ENCODE peak calls at places on chromosomes 12 and 14, in six cellular contexts. One of them, this sample, is unnamed.

GRCh38 chr12:57899010-57899662 is 42.2 kb upstream of the ATP23 start:
- DNase-seq in K562: no peak
- DNase-seq in transverse colon: peak
- DNase-seq in suprapubic skin: no peak
- DNase-seq in sigmoid colon: peak
- DNase-seq in upper lobe of left lung: no peak
- DNase-seq in this sample: no peak

GRCh38 chr12:95607642-95608041 is 56.4 kb upstream of the USP44 start:
- DNase-seq in suprapubic skin: no peak
- DNase-seq in K562: no peak
- DNase-seq in transverse colon: no peak
- DNase-seq in sigmoid colon: no peak
- DNase-seq in upper lobe of left lung: no peak
- DNase-seq in this sample: peak

GRCh38 chr12:52171950-52172512 is 19.8 kb downstream of the KRT80 start:
- DNase-seq in upper lobe of left lung: no peak
- DNase-seq in transverse colon: peak
- DNase-seq in suprapubic skin: no peak
- DNase-seq in K562: peak
- DNase-seq in sigmoid colon: no peak
- DNase-seq in this sample: no peak

GRCh38 chr12:85029456-85029855 is 6.6 kb downstream of the TSPAN19 start:
- DNase-seq in sigmoid colon: no peak
- DNase-seq in upper lobe of left lung: no peak
- DNase-seq in K562: peak
- DNase-seq in suprapubic skin: no peak
- DNase-seq in transverse colon: no peak
- DNase-seq in this sample: no peak

GRCh38 chr12:116266220-116266619 is 11.3 kb downstream of the MED13L start:
- DNase-seq in K562: no peak
- DNase-seq in sigmoid colon: no peak
- DNase-seq in suprapubic skin: no peak
- DNase-seq in transverse colon: no peak
- DNase-seq in upper lobe of left lung: no peak
- DNase-seq in this sample: no peak

GRCh38 chr12:133129368-133130037 is 571 bp downstream of the ZNF891 start:
- DNase-seq in transverse colon: no peak
- DNase-seq in K562: no peak
- DNase-seq in suprapubic skin: no peak
- DNase-seq in upper lobe of left lung: peak
- DNase-seq in sigmoid colon: no peak
- DNase-seq in this sample: no peak

GRCh38 chr14:101761881-101762529 is 496 bp downstream of the PPP2R5C start:
- DNase-seq in upper lobe of left lung: no peak
- DNase-seq in suprapubic skin: no peak
- DNase-seq in sigmoid colon: peak
- DNase-seq in K562: no peak
- DNase-seq in transverse colon: peak
- DNase-seq in this sample: peak

GRCh38 chr12:110971189-110971920 is 51.0 kb upstream of the MYL2 start:
- DNase-seq in K562: no peak
- DNase-seq in upper lobe of left lung: no peak
- DNase-seq in sigmoid colon: no peak
- DNase-seq in suprapubic skin: no peak
- DNase-seq in transverse colon: no peak
- DNase-seq in this sample: no peak

GRCh38 chr14:29925736-29926135 is 1.9 kb downstream of the PRKD1 start:
- DNase-seq in upper lobe of left lung: no peak
- DNase-seq in K562: no peak
- DNase-seq in suprapubic skin: no peak
- DNase-seq in sigmoid colon: no peak
- DNase-seq in transverse colon: no peak
- DNase-seq in this sample: no peak

GRCh38 chr12:47946413-47947107 is 16.8 kb upstream of the TMEM106C start:
- DNase-seq in suprapubic skin: no peak
- DNase-seq in transverse colon: no peak
- DNase-seq in upper lobe of left lung: peak
- DNase-seq in sigmoid colon: peak
- DNase-seq in K562: no peak
- DNase-seq in this sample: no peak

GRCh38 chr12:30796508-30796780 is 41.7 kb upstream of the CAPRIN2 start:
- DNase-seq in sigmoid colon: peak
- DNase-seq in upper lobe of left lung: no peak
- DNase-seq in suprapubic skin: no peak
- DNase-seq in transverse colon: peak
- DNase-seq in K562: no peak
- DNase-seq in this sample: no peak

GRCh38 chr14:96260341-96260821 is 4.4 kb downstream of the BDKRB1 start:
- DNase-seq in suprapubic skin: no peak
- DNase-seq in K562: no peak
- DNase-seq in sigmoid colon: peak
- DNase-seq in transverse colon: no peak
- DNase-seq in upper lobe of left lung: no peak
- DNase-seq in this sample: no peak

GRCh38 chr14:64110832-64111231 is 183.3 kb downstream of the ESR2 start:
- DNase-seq in sigmoid colon: no peak
- DNase-seq in transverse colon: no peak
- DNase-seq in K562: no peak
- DNase-seq in upper lobe of left lung: no peak
- DNase-seq in suprapubic skin: no peak
- DNase-seq in this sample: no peak

GRCh38 chr12:106625976-106626375 is 43.2 kb downstream of the RFX4 start:
- DNase-seq in K562: no peak
- DNase-seq in suprapubic skin: no peak
- DNase-seq in sigmoid colon: no peak
- DNase-seq in upper lobe of left lung: no peak
- DNase-seq in transverse colon: no peak
- DNase-seq in this sample: no peak

GRCh38 chr12:87782838-87783237 is 246.4 kb downstream of the C12orf50 start:
- DNase-seq in suprapubic skin: no peak
- DNase-seq in transverse colon: no peak
- DNase-seq in upper lobe of left lung: no peak
- DNase-seq in sigmoid colon: no peak
- DNase-seq in K562: no peak
- DNase-seq in this sample: no peak

GRCh38 chr12:124655317-124656213 is 88.2 kb upstream of the NCOR2 start:
- DNase-seq in upper lobe of left lung: peak
- DNase-seq in sigmoid colon: peak
- DNase-seq in suprapubic skin: no peak
- DNase-seq in transverse colon: peak
- DNase-seq in K562: no peak
- DNase-seq in this sample: peak

GRCh38 chr14:105281354-105282097 is 19.3 kb downstream of the BRF1 start:
- DNase-seq in sigmoid colon: no peak
- DNase-seq in upper lobe of left lung: peak
- DNase-seq in transverse colon: no peak
- DNase-seq in K562: peak
- DNase-seq in suprapubic skin: no peak
- DNase-seq in this sample: no peak

GRCh38 chr12:26721800-26722199 is 111.2 kb downstream of the ITPR2 start:
- DNase-seq in sigmoid colon: no peak
- DNase-seq in transverse colon: no peak
- DNase-seq in upper lobe of left lung: no peak
- DNase-seq in suprapubic skin: no peak
- DNase-seq in K562: peak
- DNase-seq in this sample: no peak

GRCh38 chr12:12890492-12890814 is 909 bp upstream of the GPRC5A start:
- DNase-seq in sigmoid colon: no peak
- DNase-seq in transverse colon: no peak
- DNase-seq in suprapubic skin: no peak
- DNase-seq in upper lobe of left lung: no peak
- DNase-seq in K562: no peak
- DNase-seq in this sample: no peak

GRCh38 chr12:50190859-50191258 is 23.7 kb upstream of the CERS5 start:
- DNase-seq in sigmoid colon: no peak
- DNase-seq in upper lobe of left lung: no peak
- DNase-seq in suprapubic skin: no peak
- DNase-seq in transverse colon: no peak
- DNase-seq in K562: no peak
- DNase-seq in this sample: no peak

GRCh38 chr14:86955955-86956354 is 1037.0 kb downstream of the GALC start:
- DNase-seq in sigmoid colon: no peak
- DNase-seq in transverse colon: no peak
- DNase-seq in K562: no peak
- DNase-seq in upper lobe of left lung: no peak
- DNase-seq in suprapubic skin: no peak
- DNase-seq in this sample: no peak

GRCh38 chr14:72177246-72177645 is 245.0 kb downstream of the RGS6 start:
- DNase-seq in sigmoid colon: no peak
- DNase-seq in upper lobe of left lung: no peak
- DNase-seq in suprapubic skin: no peak
- DNase-seq in K562: no peak
- DNase-seq in transverse colon: no peak
- DNase-seq in this sample: no peak

GRCh38 chr14:58772061-58772604 is 134.4 kb downstream of the DACT1 start:
- DNase-seq in upper lobe of left lung: no peak
- DNase-seq in K562: no peak
- DNase-seq in sigmoid colon: no peak
- DNase-seq in transverse colon: no peak
- DNase-seq in suprapubic skin: no peak
- DNase-seq in this sample: no peak

GRCh38 chr12:113348849-113349536 is 9.4 kb upstream of the PLBD2 start:
- DNase-seq in transverse colon: no peak
- DNase-seq in suprapubic skin: no peak
- DNase-seq in sigmoid colon: no peak
- DNase-seq in K562: no peak
- DNase-seq in upper lobe of left lung: no peak
- DNase-seq in this sample: no peak

GRCh38 chr14:85471744-85472143 is 58.2 kb upstream of the FLRT2 start:
- DNase-seq in transverse colon: no peak
- DNase-seq in suprapubic skin: no peak
- DNase-seq in K562: no peak
- DNase-seq in sigmoid colon: no peak
- DNase-seq in upper lobe of left lung: no peak
- DNase-seq in this sample: no peak

GRCh38 chr14:59037086-59037485 is 151.4 kb upstream of the DAAM1 start:
- DNase-seq in upper lobe of left lung: no peak
- DNase-seq in K562: no peak
- DNase-seq in sigmoid colon: no peak
- DNase-seq in transverse colon: no peak
- DNase-seq in suprapubic skin: no peak
- DNase-seq in this sample: no peak

GRCh38 chr12:92496790-92497189 is 206.0 kb upstream of the PLEKHG7 start:
- DNase-seq in upper lobe of left lung: no peak
- DNase-seq in K562: no peak
- DNase-seq in sigmoid colon: no peak
- DNase-seq in transverse colon: no peak
- DNase-seq in suprapubic skin: no peak
- DNase-seq in this sample: no peak

GRCh38 chr12:92493816-92494215 is 209.0 kb upstream of the PLEKHG7 start:
- DNase-seq in transverse colon: no peak
- DNase-seq in K562: no peak
- DNase-seq in sigmoid colon: no peak
- DNase-seq in upper lobe of left lung: no peak
- DNase-seq in suprapubic skin: no peak
- DNase-seq in this sample: no peak

GRCh38 chr12:92492291-92492690 is 210.5 kb upstream of the PLEKHG7 start:
- DNase-seq in sigmoid colon: no peak
- DNase-seq in upper lobe of left lung: no peak
- DNase-seq in suprapubic skin: no peak
- DNase-seq in K562: no peak
- DNase-seq in transverse colon: no peak
- DNase-seq in this sample: no peak

GRCh38 chr12:92495108-92495507 is 207.7 kb upstream of the PLEKHG7 start:
- DNase-seq in upper lobe of left lung: no peak
- DNase-seq in transverse colon: no peak
- DNase-seq in suprapubic skin: no peak
- DNase-seq in sigmoid colon: no peak
- DNase-seq in K562: no peak
- DNase-seq in this sample: no peak
- TF ChIP-seq EP300 in upper lobe of left lung: no peak
- TF ChIP-seq EP300 in transverse colon: no peak
- TF ChIP-seq EP300 in suprapubic skin: no peak
- TF ChIP-seq EP300 in sigmoid colon: no peak
- TF ChIP-seq EP300 in K562: no peak
- TF ChIP-seq EP300 in this sample: no peak

DNA sequence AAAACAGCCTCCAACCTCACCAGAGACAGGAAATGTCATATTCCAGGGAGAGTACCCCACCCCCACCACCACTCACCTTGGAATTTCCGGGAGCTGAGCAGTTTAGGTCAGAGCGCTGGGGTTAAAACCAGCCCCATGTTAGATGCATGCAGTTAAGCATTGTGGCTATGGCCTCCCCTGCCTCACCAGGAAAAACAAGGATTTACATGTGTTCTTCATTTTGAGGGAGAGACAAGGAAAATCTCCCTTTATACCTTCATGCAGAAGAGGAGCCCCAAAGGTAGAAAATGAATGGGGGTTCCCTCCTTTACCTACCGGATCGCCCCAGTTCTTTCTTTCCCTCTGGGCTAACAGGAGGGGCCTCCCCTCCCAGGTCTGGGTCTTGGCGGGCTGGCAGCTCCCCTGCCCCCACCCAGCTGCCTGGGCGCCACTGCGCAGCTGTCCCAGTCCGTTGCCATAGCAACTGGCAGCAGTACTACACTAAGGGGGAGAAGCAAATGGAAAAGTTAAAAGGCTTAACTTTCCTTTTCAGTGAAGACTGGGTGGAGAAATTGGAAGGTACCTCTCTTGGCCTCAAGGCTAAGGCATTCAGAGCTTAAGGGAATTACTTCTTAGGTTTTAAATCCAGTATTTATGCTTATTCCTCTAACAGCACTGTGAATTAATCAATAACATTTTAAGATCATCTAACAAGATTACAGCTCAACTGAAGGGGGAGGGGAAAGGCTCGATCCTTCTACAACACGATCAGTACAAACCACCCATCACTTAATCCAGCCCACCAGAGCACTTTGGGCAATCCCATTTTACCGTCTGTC is 20.5 kb downstream of the CBX5 start:
- DNase-seq in suprapubic skin: no peak
- DNase-seq in sigmoid colon: peak
- DNase-seq in upper lobe of left lung: peak
- DNase-seq in K562: peak
- DNase-seq in transverse colon: peak
- DNase-seq in this sample: no peak
- TF ChIP-seq POLR2AphosphoS5 in suprapubic skin: no peak
- TF ChIP-seq POLR2AphosphoS5 in sigmoid colon: peak
- TF ChIP-seq POLR2AphosphoS5 in upper lobe of left lung: no peak
- TF ChIP-seq POLR2AphosphoS5 in K562: no peak
- TF ChIP-seq POLR2AphosphoS5 in transverse colon: no peak
- TF ChIP-seq POLR2AphosphoS5 in this sample: peak

DNA sequence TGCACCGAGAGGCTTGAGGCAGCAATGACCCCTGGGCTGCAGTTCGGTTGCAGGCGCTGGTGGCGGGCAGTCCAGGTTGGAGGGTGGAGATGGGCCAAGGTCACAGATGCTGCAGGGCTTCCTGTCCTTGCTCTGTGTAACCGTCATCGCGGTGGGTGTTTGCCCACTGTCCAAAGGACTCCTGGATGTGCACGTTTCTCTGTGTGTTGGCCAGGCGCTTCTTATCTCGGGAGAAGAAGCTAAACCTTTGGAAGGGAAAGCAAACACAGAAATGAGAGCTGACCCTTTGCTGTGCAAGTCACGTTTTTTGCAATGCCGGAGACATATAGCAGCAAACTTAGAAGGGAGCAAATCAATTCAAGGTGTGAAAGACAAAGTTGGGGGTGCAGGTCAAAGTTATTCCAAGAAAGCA is 14.5 kb downstream of the SNRNP35 start:
- DNase-seq in transverse colon: no peak
- DNase-seq in upper lobe of left lung: no peak
- DNase-seq in sigmoid colon: no peak
- DNase-seq in K562: no peak
- DNase-seq in suprapubic skin: no peak
- DNase-seq in this sample: no peak
- TF ChIP-seq EP300 in transverse colon: no peak
- TF ChIP-seq EP300 in upper lobe of left lung: no peak
- TF ChIP-seq EP300 in sigmoid colon: no peak
- TF ChIP-seq EP300 in K562: no peak
- TF ChIP-seq EP300 in suprapubic skin: no peak
- TF ChIP-seq EP300 in this sample: no peak

GRCh38 chr14:21093018-21093417 is 5.4 kb downstream of the ZNF219 start:
- DNase-seq in K562: no peak
- DNase-seq in upper lobe of left lung: peak
- DNase-seq in suprapubic skin: no peak
- DNase-seq in transverse colon: no peak
- DNase-seq in sigmoid colon: no peak
- DNase-seq in this sample: no peak
- TF ChIP-seq POLR2AphosphoS5 in K562: no peak
- TF ChIP-seq POLR2AphosphoS5 in upper lobe of left lung: no peak
- TF ChIP-seq POLR2AphosphoS5 in suprapubic skin: no peak
- TF ChIP-seq POLR2AphosphoS5 in transverse colon: no peak
- TF ChIP-seq POLR2AphosphoS5 in sigmoid colon: no peak
- TF ChIP-seq POLR2AphosphoS5 in this sample: no peak